ENCODE peak calls at places on chromosome 19, in four cellular contexts. L is CD8-positive, alpha-beta memory T cell; M is psoas muscle; Z is uterus. X is an unnamed sample. For H3K27me3, the result is how much of the 10 kb centered on the place peaks cover.

GRCh38 chr19:11931051-11931450 is 6.1 kb downstream of the ZNF700 start:
- DNase-seq in M (no peak), L (no peak), Z (no peak), X (no peak)

GRCh38 chr19:40718774-40719391 is 2.0 kb downstream of the ITPKC start:
- DNase-seq in L (no peak), Z (peak), M (peak), X (no peak)

GRCh38 chr19:36417752-36418286 is 625 bp downstream of the ZFP82 start:
- DNase-seq in M (no peak), Z (no peak), L (no peak), X (no peak)

GRCh38 chr19:13234518-13234917 is 84.3 kb downstream of the IER2 start:
- DNase-seq in M (peak), Z (peak), L (peak), X (no peak)

GRCh38 chr19:36169084-36169760 is 17.0 kb upstream of the COX7A1 start:
- DNase-seq in Z (no peak), M (no peak), L (no peak), X (no peak)

GRCh38 chr19:51687791-51688664 is 5.1 kb upstream of the SPACA6 start:
- DNase-seq in M (peak), L (no peak), Z (peak), X (peak)

GRCh38 chr19:35224681-35225604 is 3.6 kb downstream of the FAM187B start:
- DNase-seq in L (no peak), M (no peak), Z (no peak), X (no peak)

GRCh38 chr19:6470173-6470572 is 6.1 kb downstream of the CRB3 start:
- DNase-seq in M (no peak), Z (no peak), L (no peak), X (no peak)

GRCh38 chr19:48398329-48399235 is 5.1 kb downstream of the GRIN2D start:
- DNase-seq in M (peak), Z (peak), L (peak), X (no peak)

GRCh38 chr19:18014197-18014596 is 6.2 kb downstream of the ARRDC2 start:
- DNase-seq in M (peak), Z (no peak), L (no peak), X (no peak)

GRCh38 chr19:35179830-35180229 is 25.3 kb downstream of the FXYD5 start:
- DNase-seq in M (no peak), L (no peak), Z (no peak), X (no peak)

GRCh38 chr19:411723-412355 is 2.9 kb upstream of the C2CD4C start:
- DNase-seq in L (no peak), Z (no peak), M (peak), X (peak)

DNA sequence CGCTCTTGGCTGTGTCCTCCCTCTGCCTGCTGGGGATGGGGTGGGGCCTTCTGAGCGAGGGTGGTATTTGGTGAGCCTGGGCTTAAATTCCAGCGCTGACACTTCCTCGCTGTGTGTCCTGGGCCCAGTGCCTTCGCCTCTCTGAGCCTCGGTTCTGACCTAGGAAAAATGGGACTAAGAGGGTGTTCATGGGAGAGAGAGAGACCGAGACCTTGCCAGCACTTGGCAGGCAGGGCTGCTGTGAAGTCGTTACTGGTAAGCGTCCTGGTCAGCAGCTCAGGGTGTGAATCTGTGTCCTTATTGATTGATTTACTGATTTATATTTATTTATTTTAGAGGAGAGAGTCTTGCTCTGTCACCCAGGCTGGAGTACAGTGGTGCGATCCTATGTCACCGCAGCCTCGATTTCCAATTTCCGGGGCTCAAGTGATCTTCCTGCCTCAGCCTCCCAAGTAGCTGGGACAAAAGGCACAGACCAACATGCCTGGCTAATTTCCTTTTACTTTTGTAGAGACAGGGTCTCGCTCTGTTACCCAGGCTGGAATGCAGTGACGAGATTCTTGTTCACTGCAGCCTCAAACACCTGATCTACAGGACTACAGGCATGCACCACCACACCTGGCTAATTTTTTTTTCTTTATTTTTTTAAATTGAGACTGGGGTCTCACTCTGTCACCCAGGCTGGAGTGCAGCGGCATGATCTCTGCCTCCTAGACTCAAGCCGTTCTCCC is 2.4 kb downstream of the PKN1 start:
- DNase-seq in M (no peak), L (no peak), Z (no peak), X (no peak)
- H3K4me3 ChIP-seq in M (peak), L (no peak), Z (no peak), X (no peak)

GRCh38 chr19:7931221-7932061 is 5.5 kb upstream of the CTXN1 start:
- DNase-seq in L (no peak), M (no peak), Z (no peak), X (no peak)
- H3K27ac ChIP-seq in L (no peak), M (no peak), Z (peak), X (peak)

GRCh38 chr19:3463039-3463958 is 17.0 kb downstream of the SMIM24 start:
- DNase-seq in M (no peak), L (no peak), Z (peak), X (no peak)
- H3K27me3 ChIP-seq in M (under half), L (under half), Z (under half), X (under half)

DNA sequence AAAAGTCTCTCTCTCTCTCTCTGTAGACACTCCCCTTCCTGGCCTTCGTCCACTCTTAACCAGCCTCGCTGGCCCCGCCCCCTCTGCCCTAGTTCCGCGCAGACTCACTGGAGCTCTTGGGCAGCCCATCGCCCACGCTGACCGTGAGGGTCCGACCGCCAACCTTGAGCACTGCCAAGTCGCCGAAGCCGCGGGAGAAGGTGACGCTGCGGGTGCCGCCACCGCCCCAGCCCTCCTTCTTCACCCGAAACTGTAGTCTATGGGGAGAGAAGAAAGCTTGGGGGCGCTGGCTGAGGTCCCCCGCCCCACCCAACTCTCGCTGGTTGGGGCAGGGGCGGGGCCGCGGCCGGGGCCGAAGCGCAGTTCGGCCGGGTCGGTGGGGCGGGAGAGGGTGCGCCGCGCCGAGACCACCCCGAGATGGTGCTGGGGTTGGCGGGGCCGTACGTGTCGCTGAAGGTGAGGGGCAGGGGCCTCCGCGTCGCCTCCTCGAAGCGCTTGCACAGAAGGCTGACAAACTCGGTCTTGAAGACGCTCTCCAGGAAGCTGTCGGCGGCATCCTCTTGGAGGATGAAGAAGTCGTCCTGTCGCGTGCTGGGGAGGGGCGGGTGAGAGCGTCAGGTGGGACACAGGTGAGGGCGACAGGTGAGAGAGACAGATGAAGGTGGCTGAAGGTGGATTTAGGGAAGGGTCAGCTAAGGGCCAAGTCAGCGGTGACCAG is 12.5 kb upstream of the ZNF414 start:
- DNase-seq in Z (peak), L (no peak), M (peak), X (peak)
- H3K4me3 ChIP-seq in Z (peak), L (no peak), M (peak), X (peak)

GRCh38 chr19:16070366-16070990 is 5.8 kb upstream of the TPM4 start:
- DNase-seq in L (peak), Z (no peak), M (peak), X (no peak)
- H3K27ac ChIP-seq in L (peak), Z (peak), M (peak), X (peak)

GRCh38 chr19:47023448-47023794 is 3.8 kb downstream of the NPAS1 start:
- DNase-seq in Z (no peak), M (no peak), L (no peak), X (no peak)

GRCh38 chr19:47022541-47023447 is 3.2 kb downstream of the NPAS1 start:
- DNase-seq in M (no peak), L (no peak), Z (no peak), X (no peak)

GRCh38 chr19:47020992-47021496 is 1.4 kb downstream of the NPAS1 start:
- DNase-seq in M (no peak), L (no peak), Z (no peak), X (no peak)

GRCh38 chr19:47021536-47022139 is 2.0 kb downstream of the NPAS1 start:
- DNase-seq in M (no peak), Z (no peak), L (no peak), X (no peak)

GRCh38 chr19:47022140-47022536 is 2.5 kb downstream of the NPAS1 start:
- DNase-seq in M (no peak), L (no peak), Z (no peak), X (no peak)
- H3K27me3 ChIP-seq in M (under half), L (under half), Z (under half), X (under half)

DNA sequence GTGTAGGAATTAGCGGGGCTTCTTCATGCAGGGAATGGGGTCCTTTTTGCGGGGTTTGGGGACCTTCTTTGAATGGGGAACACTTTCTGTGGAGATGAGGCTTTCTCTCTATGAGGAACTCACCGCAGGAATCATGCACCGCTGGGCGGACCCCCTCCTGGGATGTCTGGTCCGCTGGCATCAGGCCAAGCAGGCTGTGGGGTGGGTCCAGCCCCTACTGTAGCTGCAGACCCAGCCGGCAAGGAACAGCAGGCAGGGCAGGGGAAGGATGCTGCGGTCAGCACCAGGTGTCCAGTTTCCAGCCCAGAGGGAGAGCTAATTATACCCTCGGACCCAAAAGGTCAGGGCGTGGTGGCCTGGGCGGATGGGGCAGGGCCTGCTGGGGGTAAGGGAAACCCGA is 1.8 kb downstream of the MYBPC2 start:
- DNase-seq in Z (no peak), L (no peak), M (peak), X (no peak)
- H3K4me3 ChIP-seq in Z (no peak), L (no peak), M (peak), X (no peak)

DNA sequence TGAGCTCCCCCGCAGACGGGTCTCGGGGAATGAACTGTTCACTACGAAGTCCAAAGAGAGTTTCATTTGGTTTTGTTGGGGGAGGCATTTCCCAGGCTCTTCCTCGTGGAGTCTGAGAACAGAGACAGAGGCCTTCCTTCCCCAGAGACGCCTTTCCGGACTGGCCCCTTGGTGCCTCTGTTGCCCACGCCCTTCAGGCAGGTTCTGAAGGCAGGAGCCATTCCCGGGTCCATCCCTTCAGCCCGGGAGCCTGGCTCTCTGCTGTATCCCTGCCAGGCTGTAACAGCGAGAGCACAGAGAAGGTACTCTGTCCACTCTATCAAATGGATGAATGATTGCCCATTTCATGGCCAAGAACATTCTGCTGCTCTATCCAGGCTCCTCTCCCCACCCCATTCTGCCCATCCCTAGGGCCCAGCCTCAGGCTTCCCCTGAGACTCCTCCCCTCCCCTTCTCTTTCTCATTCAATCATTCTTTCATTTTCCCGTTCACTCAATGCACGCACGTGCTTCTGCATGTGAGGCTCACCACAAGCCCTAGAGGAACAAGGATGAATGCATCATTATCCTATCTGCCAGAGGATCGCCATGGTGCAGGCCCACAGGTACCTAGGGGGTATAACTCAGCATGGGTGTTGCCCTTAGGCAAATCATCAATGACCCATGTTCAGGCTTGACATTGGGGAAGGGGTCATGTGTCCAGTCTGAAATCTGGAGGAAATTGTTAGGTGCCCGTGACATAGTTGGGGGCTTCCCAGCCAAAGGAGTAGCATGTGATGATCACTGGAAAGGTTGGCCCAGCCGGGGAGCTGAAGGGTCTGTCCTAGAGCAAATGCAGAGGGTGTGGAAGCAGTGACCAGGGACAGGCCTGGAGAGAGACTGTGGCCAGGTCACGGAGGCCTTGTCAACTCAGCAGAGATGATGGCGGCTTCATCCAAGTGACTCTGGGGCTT is 298.7 kb downstream of the ZNF536 start:
- DNase-seq in Z (no peak), L (no peak), M (no peak), X (no peak)
- H3K27ac ChIP-seq in Z (peak), L (no peak), M (no peak), X (peak)

GRCh38 chr19:53960187-53960586 is 2.5 kb upstream of the CACNG8 start:
- DNase-seq in L (no peak), M (no peak), Z (no peak), X (no peak)

GRCh38 chr19:53960886-53961285 is 1.9 kb upstream of the CACNG8 start:
- DNase-seq in Z (no peak), L (no peak), M (no peak), X (no peak)

GRCh38 chr19:53959176-53959757 is 3.5 kb upstream of the CACNG8 start:
- DNase-seq in L (no peak), M (no peak), Z (no peak), X (no peak)

GRCh38 chr19:53958168-53958571 is 4.6 kb upstream of the CACNG8 start:
- DNase-seq in L (no peak), Z (no peak), M (no peak), X (peak)

DNA sequence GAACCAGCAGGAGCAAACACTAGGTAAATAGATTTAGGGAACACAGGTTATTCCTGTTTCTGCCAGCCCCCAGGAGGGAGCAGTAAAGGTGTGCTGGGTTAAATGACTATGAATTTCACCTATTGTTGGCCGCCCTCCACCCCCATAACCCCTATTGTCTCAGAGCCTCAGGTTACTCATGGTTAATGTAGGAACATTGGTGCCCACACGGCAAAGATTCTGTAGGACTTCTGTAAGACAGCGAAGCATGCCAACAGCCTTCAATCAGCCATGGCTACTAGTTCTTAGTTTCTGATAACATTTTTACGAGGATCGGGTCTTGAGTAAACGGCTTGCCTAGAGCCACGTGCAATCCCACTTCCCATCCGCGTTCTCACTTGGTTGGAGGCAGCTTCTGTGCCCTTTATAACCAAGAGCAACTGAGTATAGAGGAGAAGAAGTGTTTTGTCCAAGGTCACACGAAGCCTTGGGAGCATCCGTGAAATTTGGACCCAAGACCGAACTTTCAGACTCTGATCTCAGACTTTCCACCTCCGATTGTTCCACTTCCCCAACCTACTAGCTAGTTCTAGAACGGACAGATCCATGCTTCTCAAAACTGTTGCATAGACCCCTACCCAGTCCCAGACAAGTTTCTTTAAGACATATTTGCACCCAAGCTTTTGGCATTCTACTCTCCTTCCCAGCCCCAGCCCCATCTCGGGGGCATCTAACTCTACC is 5.1 kb upstream of the CACNG8 start:
- DNase-seq in Z (no peak), L (no peak), M (no peak), X (no peak)
- H3K27me3 ChIP-seq in Z (under half), L (under half), M (under half), X (under half)

GRCh38 chr19:2254052-2254872 is 2.0 kb downstream of the JSRP1 start:
- DNase-seq in L (no peak), M (no peak), Z (no peak), X (no peak)
- H3K4me3 ChIP-seq in L (no peak), M (peak), Z (no peak), X (no peak)